ENCODE peak calls at places on chromosomes 4 and X, in ten cellular contexts. Q is astrocyte; R is ascending aorta; E is fibroblast of lung; G is CD8-positive, alpha-beta T cell; L is right cardiac atrium; C is dorsolateral prefrontal cortex; H is mammary epithelial cell; J is A673; F is trophoblast cell. T is an unnamed sample.

GRCh38 chr4:4990857-4991540 is 28.3 kb downstream of the CYTL1 start:
- DNase-seq in F (no peak), C (peak; percentile 38), J (no peak), R (peak; percentile 53), Q (peak; percentile 75), E (peak; percentile 78), H (peak; percentile 23), L (peak; percentile 96), G (no peak), T (no peak)

GRCh38 chr4:87973283-87974169 is 2.0 kb upstream of the SPP1 start:
- DNase-seq in L (peak; percentile 37), G (no peak), C (peak; percentile 71), E (peak; percentile 71), R (no peak), J (peak; percentile 63), Q (peak; percentile 94), F (peak; percentile 89), H (peak; percentile 79), T (peak; percentile 56)

GRCh38 chr4:32140636-32141035 is 1420.5 kb downstream of the PCDH7 start:
- DNase-seq in H (peak; percentile 97), E (peak; percentile 47), R (no peak), C (no peak), J (peak; percentile 97), Q (peak; percentile 96), G (no peak), L (no peak), F (peak; percentile 80), T (no peak)

GRCh38 chr4:74623041-74623440 is 171.3 kb downstream of the BTC start:
- DNase-seq in R (no peak), H (peak; percentile 52), L (no peak), E (peak; percentile 85), G (no peak), J (peak; percentile 64), C (no peak), F (peak; percentile 73), Q (no peak), T (no peak)

GRCh38 chr4:154120277-154120676 is 331.4 kb upstream of the SFRP2 start:
- DNase-seq in G (no peak), H (no peak), R (no peak), Q (no peak), F (no peak), C (no peak), J (no peak), L (no peak), E (no peak), T (no peak)

GRCh38 chr4:2438822-2439718 is 20.3 kb downstream of the CFAP99 start:
- DNase-seq in L (peak; percentile 8), G (no peak), C (no peak), E (no peak), J (no peak), Q (no peak), R (no peak), H (no peak), F (no peak), T (no peak)

GRCh38 chr4:54228064-54228527 is 997 bp upstream of the PDGFRA start:
- DNase-seq in J (peak; percentile 37), G (no peak), E (peak; percentile 82), R (no peak), H (peak; percentile 65), Q (peak; percentile 57), C (no peak), F (peak; percentile 60), L (peak; percentile 79), T (peak; percentile 62)

GRCh38 chrX:153719701-153720100 is 4.5 kb downstream of the BCAP31 start:
- DNase-seq in Q (no peak), H (no peak), C (no peak), G (no peak), R (no peak), J (no peak), E (no peak), L (no peak), F (no peak), T (no peak)

GRCh38 chr4:8502836-8503585 is 62.4 kb downstream of the TRMT44 start:
- DNase-seq in C (no peak), R (no peak), J (no peak), E (peak; percentile 26), H (no peak), Q (no peak), G (no peak), L (no peak), F (peak; percentile 52), T (no peak)

GRCh38 chr4:152997771-152998487 is 61.8 kb downstream of the FHDC1 start:
- DNase-seq in R (no peak), E (no peak), G (no peak), C (no peak), F (peak; percentile 98), Q (no peak), L (no peak), H (peak; percentile 99), J (no peak), T (no peak)

GRCh38 chr4:88893961-88894360 is 163.0 kb downstream of the FAM13A start:
- DNase-seq in C (no peak), J (no peak), L (no peak), H (no peak), E (peak; percentile 60), F (peak; percentile 6), R (no peak), Q (peak; percentile 3), G (no peak), T (no peak)

GRCh38 chr4:76687730-76688441 is 210.1 kb downstream of the SOWAHB start:
- DNase-seq in E (no peak), H (peak; percentile 62), L (no peak), C (no peak), Q (peak; percentile 26), J (no peak), R (no peak), G (no peak), F (no peak), T (no peak)

GRCh38 chr4:163554870-163555465 is 60.5 kb downstream of the TMA16 start:
- DNase-seq in G (no peak), J (peak; percentile 65), E (peak; percentile 54), F (peak; percentile 59), C (no peak), R (no peak), Q (no peak), H (peak; percentile 8), L (no peak), T (no peak)

GRCh38 chr4:113209652-113210320 is 160.3 kb downstream of the ANK2 start:
- DNase-seq in F (no peak), G (no peak), C (no peak), R (no peak), L (no peak), Q (no peak), H (no peak), E (no peak), J (no peak), T (no peak)

DNA sequence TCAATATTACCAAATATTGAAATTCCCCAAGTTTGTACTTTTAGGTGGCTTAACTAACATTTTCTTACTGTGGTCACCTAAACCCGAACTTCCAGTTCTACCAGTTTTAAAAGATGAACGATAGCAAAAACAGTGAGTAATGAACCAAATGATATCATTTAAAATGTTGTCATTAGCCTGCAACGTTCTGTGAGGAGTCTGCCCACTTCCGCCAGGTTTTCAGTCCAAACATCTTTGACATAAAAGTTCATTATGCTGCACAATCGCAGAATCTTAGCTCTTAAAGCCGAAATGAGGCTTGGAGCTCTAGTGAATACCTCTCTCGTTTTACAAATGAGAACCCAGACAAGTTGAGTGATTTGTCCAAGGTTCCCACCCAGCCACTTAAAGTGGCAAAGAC is 762 bp downstream of the PIGA start:
- DNase-seq in Q (peak; percentile 19), L (no peak), G (no peak), E (no peak), J (no peak), R (no peak), F (peak; percentile 88), C (no peak), H (peak; percentile 74), T (no peak)
- H3K27ac ChIP-seq in Q (peak overlapping the region; percentile 91), L (peak overlapping the region; percentile 90), G (peak overlapping the region; percentile 86), E (peak overlapping the region; percentile 95), J (peak overlapping the region; percentile 89), R (peak overlapping the region; percentile 85), F (peak overlapping the region; percentile 10), C (peak overlapping the region; percentile 60), H (peak overlapping the region; percentile 97), T (peak overlapping the region; percentile 93)

DNA sequence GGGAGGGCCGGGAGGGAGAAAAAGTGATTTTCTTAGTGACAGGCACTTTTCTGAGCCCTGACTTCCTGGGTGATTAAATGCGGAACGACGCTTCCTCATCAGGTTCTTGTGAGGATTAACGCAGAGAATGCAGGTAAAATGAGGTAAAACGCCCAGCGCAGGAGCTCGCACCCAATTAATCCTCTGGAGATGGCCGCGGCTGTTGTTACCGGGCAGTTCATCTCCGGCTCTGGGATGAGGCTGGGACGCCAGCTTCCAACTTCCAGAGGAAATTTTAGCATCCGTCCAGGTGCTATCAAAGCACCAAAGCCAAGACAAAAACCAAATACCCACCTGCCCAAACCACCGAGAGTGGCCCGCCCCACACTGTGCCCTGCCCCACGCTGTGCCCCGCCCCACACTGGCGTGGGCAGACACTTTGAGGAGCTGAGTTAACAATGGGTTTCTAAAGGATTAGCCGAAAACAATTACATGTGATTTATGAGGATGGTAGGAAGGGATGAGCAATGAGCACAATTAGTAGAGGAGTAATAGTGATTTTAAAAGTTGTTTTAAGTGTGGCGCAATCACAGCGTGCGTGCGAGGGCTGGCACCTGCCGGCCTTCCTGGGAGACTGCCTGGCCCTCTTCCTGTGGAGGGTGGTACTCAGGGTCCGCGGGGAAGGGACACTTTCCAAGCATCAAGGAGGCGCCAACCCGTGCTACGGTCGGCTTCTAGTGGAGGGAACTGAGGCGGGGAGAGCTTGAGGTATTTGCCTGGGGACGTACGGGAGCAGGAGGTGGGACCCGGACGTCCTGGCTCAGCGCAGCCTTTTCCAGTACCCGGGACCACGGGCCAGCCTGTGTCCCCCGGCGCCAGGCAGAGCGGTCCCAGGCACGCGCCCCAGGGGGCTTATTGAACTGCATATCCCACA is 41.6 kb upstream of the ADRA2C start:
- DNase-seq in Q (no peak), L (no peak), J (peak; percentile 64), G (no peak), C (no peak), E (no peak), F (no peak), H (peak; percentile 1), R (no peak), T (no peak)
- H3K4me3 ChIP-seq in Q (no peak overlapping the region), L (no peak overlapping the region), J (peak overlapping the region; percentile 12), G (no peak overlapping the region), C (no peak overlapping the region), E (no peak overlapping the region), F (no peak overlapping the region), H (no peak overlapping the region), R (no peak overlapping the region), T (no peak overlapping the region)

GRCh38 chr4:124636793-124637192 is 75.7 kb downstream of the ANKRD50 start:
- DNase-seq in Q (peak; percentile 6), H (no peak), J (peak; percentile 87), E (no peak), G (no peak), F (no peak), C (no peak), L (no peak), R (no peak), T (no peak)
- H3K27ac ChIP-seq in Q (no peak overlapping the region), H (no peak overlapping the region), J (peak overlapping the region; percentile 2), E (no peak overlapping the region), G (no peak overlapping the region), F (no peak overlapping the region), C (no peak overlapping the region), L (no peak overlapping the region), R (no peak overlapping the region), T (no peak overlapping the region)

DNA sequence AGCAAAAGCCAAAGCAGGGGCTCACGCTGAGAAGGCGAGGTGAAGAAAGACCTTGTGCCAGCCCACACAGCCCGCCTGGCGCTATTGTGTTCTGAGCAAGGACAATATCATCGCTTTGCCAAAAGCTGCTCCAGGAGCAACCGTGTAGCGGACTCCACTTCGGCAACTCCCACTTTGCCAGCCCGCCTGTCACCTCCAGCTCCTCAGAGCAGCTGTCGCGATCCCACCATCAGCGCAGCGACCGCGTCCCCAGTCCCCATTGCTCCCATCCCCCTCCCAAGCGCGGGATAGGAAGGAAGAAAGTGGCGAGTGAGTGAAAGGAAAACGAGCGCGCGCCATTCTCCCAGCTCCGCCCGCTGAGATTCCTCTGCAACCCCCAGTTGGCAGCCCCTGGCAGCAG is 759 bp downstream of the ZC4H2 start:
- DNase-seq in L (peak; percentile 13), J (no peak), G (peak; percentile 49), E (peak; percentile 3), R (no peak), F (peak; percentile 6), H (peak; percentile 28), C (no peak), Q (peak; percentile 7), T (peak; percentile 47)
- H3K4me3 ChIP-seq in L (peak overlapping the region; percentile 66), J (no peak overlapping the region), G (peak overlapping the region; percentile 81), E (peak overlapping the region; percentile 70), R (peak overlapping the region; percentile 46), F (peak overlapping the region; percentile 82), H (peak overlapping the region; percentile 77), C (peak overlapping the region; percentile 71), Q (peak overlapping the region; percentile 79), T (peak overlapping the region; percentile 64)

T was measured in lower lobe of right lung.